ENCODE peak calls at places on chromosome 1, in ten cellular contexts. B is hepatocyte, Q is neural crest cell, V is pancreas, K is fibroblast of lung, E is thoracic aorta, G is osteocyte, T is progenitor cell of endocrine pancreas, O is lower lobe of right lung, P is AG04450. C is an unnamed sample.

GRCh38 chr1:27122652-27123051 is 32.3 kb downstream of the SLC9A1 start:
- DNase-seq in B (peak; percentile 86), Q (no peak), V (peak; percentile 69), P (no peak), T (no peak), O (peak; percentile 70), E (peak; percentile 43), G (no peak), K (peak; percentile 69), C (no peak)

GRCh38 chr1:152107984-152108898 is 7.0 kb downstream of the TCHH start:
- DNase-seq in Q (no peak), O (no peak), V (no peak), G (no peak), T (no peak), B (no peak), K (peak; percentile 55), P (no peak), E (no peak), C (peak; percentile 30)

GRCh38 chr1:47844556-47844950 is 152.6 kb downstream of the TRABD2B start:
- DNase-seq in E (no peak), T (no peak), O (no peak), Q (no peak), B (no peak), G (no peak), V (no peak), P (no peak), K (no peak), C (no peak)

GRCh38 chr1:200445213-200445612 is 35.4 kb upstream of the ZNF281 start:
- DNase-seq in O (no peak), Q (no peak), G (no peak), V (no peak), B (no peak), K (peak; percentile 64), P (no peak), E (no peak), T (no peak), C (no peak)

GRCh38 chr1:231311696-231312095 is 26.0 kb downstream of the EXOC8 start:
- DNase-seq in V (no peak), E (no peak), P (no peak), T (no peak), O (no peak), B (no peak), G (peak; percentile 59), K (no peak), Q (no peak), C (no peak)

GRCh38 chr1:27773732-27774445 is 870 bp downstream of the STX12 start:
- DNase-seq in O (no peak), P (no peak), G (no peak), V (no peak), T (no peak), K (peak; percentile 50), Q (no peak), B (no peak), E (no peak), C (no peak)

GRCh38 chr1:30743584-30744059 is 14.0 kb downstream of the LAPTM5 start:
- DNase-seq in K (no peak), B (no peak), E (no peak), G (no peak), T (no peak), O (no peak), P (no peak), Q (no peak), V (no peak), C (no peak)

GRCh38 chr1:14064649-14065442 is 364.9 kb downstream of the PRDM2 start:
- DNase-seq in K (no peak), B (no peak), T (no peak), V (no peak), E (no peak), Q (no peak), P (no peak), G (no peak), O (no peak), C (no peak)

DNA sequence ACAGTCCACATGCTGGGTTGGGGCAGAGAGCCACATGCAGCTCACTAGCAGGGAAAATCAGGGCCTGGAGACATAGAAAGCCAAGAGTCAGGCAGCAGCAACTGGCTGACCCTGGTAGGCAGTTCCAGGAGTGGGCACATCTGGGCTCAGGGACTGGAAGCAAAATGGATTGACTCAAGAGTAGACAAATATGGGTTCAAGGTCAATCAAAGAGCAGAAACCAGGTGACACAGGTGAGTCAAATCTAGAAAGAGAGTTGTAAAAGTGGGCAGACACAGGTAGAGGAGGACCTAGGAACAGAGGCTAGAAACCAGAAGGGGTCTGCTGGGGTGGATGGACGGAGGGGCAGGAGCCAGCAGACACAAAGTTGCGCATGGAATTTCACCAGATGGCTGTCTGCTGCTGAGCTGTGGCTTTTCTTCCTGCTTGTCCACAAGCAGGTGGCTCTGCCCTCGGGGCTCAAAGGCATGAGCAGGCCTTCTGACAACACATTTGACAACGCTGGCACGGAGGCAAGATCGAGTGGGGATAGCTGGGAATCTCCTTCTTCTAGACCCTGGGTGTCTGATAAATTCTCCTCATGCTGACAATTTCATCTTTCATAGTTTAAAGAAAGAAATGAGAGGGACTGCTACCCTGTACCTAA is 40.8 kb upstream of the IGSF3 start:
- DNase-seq in B (no peak), V (no peak), K (no peak), T (no peak), O (no peak), P (no peak), E (no peak), G (no peak), Q (no peak), C (peak; percentile 52)
- TF ChIP-seq CTCF in B (no peak), V (no peak), K (no peak), T (no peak), O (no peak), P (no peak), E (no peak), G (no peak), Q (no peak), C (no peak)

GRCh38 chr1:175749075-175749474 is 5.7 kb upstream of the TNR start:
- DNase-seq in P (no peak), G (no peak), K (no peak), O (no peak), T (no peak), Q (no peak), E (no peak), B (no peak), V (peak; percentile 80), C (no peak)

GRCh38 chr1:175750366-175751111 is 7.1 kb upstream of the TNR start:
- DNase-seq in T (no peak), Q (no peak), E (no peak), V (no peak), K (no peak), B (peak; percentile 16), P (no peak), G (no peak), O (no peak), C (no peak)

GRCh38 chr1:175742790-175743459 is 470 bp downstream of the TNR start:
- DNase-seq in G (no peak), O (no peak), V (peak; percentile 20), T (peak; percentile 24), K (peak; percentile 38), Q (peak; percentile 6), B (peak; percentile 66), P (no peak), E (no peak), C (no peak)

GRCh38 chr1:175744833-175745232 is 1.4 kb upstream of the TNR start:
- DNase-seq in O (no peak), E (no peak), G (no peak), V (no peak), T (no peak), B (no peak), P (no peak), K (no peak), Q (no peak), C (no peak)
- TF ChIP-seq CTCF in O (no peak), E (no peak), G (peak; percentile 38), V (no peak), T (peak; percentile 49), B (peak; percentile 35), P (peak; percentile 25), K (no peak), Q (peak; percentile 61), C (peak; percentile 70)

GRCh38 chr1:29243863-29244185 is 7.5 kb downstream of the PTPRU start:
- DNase-seq in P (peak; percentile 54), O (no peak), B (no peak), V (no peak), K (peak; percentile 89), Q (no peak), T (no peak), G (no peak), E (no peak), C (no peak)

GRCh38 chr1:29245261-29245660 is 8.9 kb downstream of the PTPRU start:
- DNase-seq in G (no peak), V (no peak), K (no peak), P (no peak), E (no peak), Q (no peak), T (no peak), O (no peak), B (no peak), C (no peak)

GRCh38 chr1:29247044-29247443 is 10.7 kb downstream of the PTPRU start:
- DNase-seq in Q (no peak), P (no peak), B (no peak), O (no peak), T (no peak), E (no peak), K (no peak), G (no peak), V (no peak), C (no peak)

GRCh38 chr1:29247874-29248273 is 11.6 kb downstream of the PTPRU start:
- DNase-seq in O (no peak), E (no peak), V (no peak), Q (no peak), G (no peak), T (no peak), B (no peak), P (no peak), K (no peak), C (no peak)

DNA sequence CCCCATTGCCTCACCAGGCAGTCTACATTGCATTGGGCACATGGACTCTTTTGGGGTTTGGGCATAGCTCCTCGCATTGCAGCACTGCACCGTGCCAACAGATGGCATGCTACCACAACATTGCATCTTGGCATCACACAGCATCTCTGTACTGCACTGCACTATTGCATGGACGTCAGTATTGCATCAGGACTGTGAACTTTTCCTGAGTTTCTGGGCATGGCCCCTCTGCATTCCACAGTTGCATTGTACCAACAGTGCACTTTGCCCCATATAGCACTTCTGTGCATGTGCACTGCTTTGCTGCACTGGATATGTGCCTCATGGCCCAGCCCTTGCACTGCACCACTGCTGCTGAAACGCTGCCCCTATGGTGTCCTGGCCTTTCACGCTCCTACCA is 9.6 kb downstream of the PTPRU start:
- DNase-seq in E (no peak), O (no peak), V (no peak), B (no peak), P (no peak), G (no peak), K (peak; percentile 45), T (no peak), Q (no peak), C (no peak)
- TF ChIP-seq CTCF in E (no peak), O (peak; percentile 26), V (no peak), B (peak; percentile 42), P (peak; percentile 60), G (peak; percentile 79), K (peak; percentile 35), T (peak; percentile 40), Q (peak; percentile 37), C (no peak)

DNA sequence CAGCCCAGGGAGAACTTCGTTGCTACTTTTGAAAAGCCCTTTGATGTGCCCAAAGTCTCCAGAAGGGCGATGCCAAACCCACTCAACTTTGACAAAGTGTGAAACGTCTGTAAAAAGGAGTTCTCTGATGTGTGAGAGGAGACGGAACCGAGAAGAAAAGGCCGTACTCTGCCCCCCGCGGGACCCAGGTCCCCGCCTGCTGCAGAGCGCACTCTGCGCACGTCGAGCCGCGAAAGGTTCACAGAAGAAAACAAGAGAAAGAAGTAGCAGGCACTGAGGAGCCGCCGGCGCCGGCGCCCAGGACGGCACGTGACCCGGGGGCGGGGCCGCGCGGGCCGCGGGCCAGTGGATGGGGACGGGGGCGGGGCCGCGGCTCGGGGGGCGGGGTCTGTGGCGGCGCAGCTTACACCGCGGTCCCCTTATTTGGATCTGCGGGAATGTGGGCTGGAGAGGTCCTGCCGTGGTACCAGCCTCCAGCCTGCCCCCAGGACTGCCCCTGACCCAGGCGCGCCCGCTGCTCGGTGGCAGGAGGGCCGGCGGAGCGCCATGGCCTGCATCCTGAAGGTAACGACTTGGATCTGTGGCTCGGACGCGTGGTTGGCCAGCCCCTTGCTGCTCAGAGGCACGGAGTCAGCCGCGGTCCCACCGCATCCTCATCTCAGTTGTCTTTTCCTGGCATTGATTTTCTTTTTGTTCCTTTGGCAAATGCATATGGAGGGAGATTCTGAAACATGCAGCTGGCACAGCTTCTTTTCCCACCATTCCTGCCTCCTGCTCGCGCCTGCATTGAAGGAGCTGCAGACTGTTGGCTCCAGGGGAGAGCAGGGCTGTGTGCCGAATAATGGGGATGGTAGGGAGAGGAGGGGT is at the start of gene ST6GALNAC3:
- DNase-seq in O (peak; percentile 86), G (peak; percentile 91), B (peak; percentile 91), T (peak; percentile 67), P (peak; percentile 16), K (peak; percentile 40), E (peak; percentile 19), Q (peak; percentile 69), V (peak; percentile 77), C (peak; percentile 85)
- TF ChIP-seq CTCF in O (no peak), G (no peak), B (no peak), T (no peak), P (no peak), K (no peak), E (no peak), Q (no peak), V (no peak), C (no peak)

C was measured in glutamatergic neuron.